ENCODE peak calls at places on chromosomes 13 and 19, in six cellular contexts. C is AG20443, B is GM12892, J is neuronal stem cell, N is NCI-H1436, G is activated B cell treated with CpG ODN at 0.5 μM for 24 hours. P is an unnamed sample.
A peak's percentile ranks its signal among the peaks of the same experiment; 100 is the strongest.

GRCh38 chr19:7789447-7789846 is 26.4 kb downstream of the CLEC4M start:
- DNase-seq in C (no peak), B (no peak), J (no peak), N (no peak), G (peak; percentile 32), P (peak; percentile 55)

GRCh38 chr19:1261863-1262686 is 7.1 kb upstream of the CIRBP start:
- DNase-seq in C (no peak), B (no peak), J (no peak), N (no peak), G (peak; percentile 53), P (no peak)

GRCh38 chr13:98761126-98761978 is 8.9 kb upstream of the SLC15A1 start:
- DNase-seq in C (peak; percentile 60), B (no peak), J (no peak), N (no peak), G (no peak), P (no peak)

GRCh38 chr19:44818470-44818856 is 9.6 kb downstream of the BCAM start:
- DNase-seq in C (no peak), B (no peak), J (no peak), N (no peak), G (no peak), P (no peak)

GRCh38 chr13:50701469-50701868 is 142.0 kb downstream of the DLEU7 start:
- DNase-seq in C (no peak), B (no peak), J (no peak), N (no peak), G (no peak), P (no peak)

GRCh38 chr19:49515767-49516166 is 3.3 kb downstream of the FCGRT start:
- DNase-seq in C (no peak), B (no peak), J (no peak), N (no peak), G (no peak), P (no peak)

GRCh38 chr19:39946532-39946931 is 12.1 kb upstream of the FCGBP start:
- DNase-seq in C (no peak), B (no peak), J (no peak), N (no peak), G (no peak), P (no peak)

GRCh38 chr19:679418-680286 is 3.5 kb downstream of the FSTL3 start:
- DNase-seq in C (peak; percentile 77), B (peak; percentile 62), J (no peak), N (no peak), G (peak; percentile 37), P (peak; percentile 56)

P was measured in naive B cell.